ENCODE peak calls at places on chromosomes 16 and 17, in ten cellular contexts. K is MM.1S; G is SK-N-SH; P is colonic mucosa; R is psoas muscle; T is body of pancreas; C is heart right ventricle; B is vagina; I is CD8-positive, alpha-beta T cell; Y is adrenal gland. Q is an unnamed sample.
A peak's percentile ranks its signal among the peaks of the same experiment; 100 is the strongest.

GRCh38 chr16:80285089-80285488 is 255.7 kb upstream of the DYNLRB2 start:
- DNase-seq in K (no peak), G (no peak), P (no peak), R (no peak), T (no peak), C (no peak), B (no peak), I (no peak), Y (no peak), Q (peak; percentile 90)

GRCh38 chr17:75783069-75783783 is 1.4 kb upstream of the UNK start:
- DNase-seq in K (peak; percentile 89), G (peak; percentile 30), P (no peak), R (no peak), T (no peak), C (no peak), B (no peak), I (no peak), Y (no peak), Q (peak; percentile 86)

GRCh38 chr16:76856112-76856511 is 334.9 kb upstream of the MON1B start:
- DNase-seq in K (no peak), G (no peak), P (no peak), R (no peak), T (no peak), C (no peak), B (no peak), I (no peak), Y (no peak), Q (no peak)

GRCh38 chr16:3431779-3432219 is 11.5 kb downstream of the ZNF597 start:
- DNase-seq in K (peak; percentile 80), G (peak; percentile 51), P (peak; percentile 55), R (peak; percentile 68), T (peak; percentile 61), C (peak; percentile 61), B (no peak), I (peak; percentile 42), Y (peak; percentile 72), Q (no peak)

GRCh38 chr16:66924527-66925321 is 611 bp downstream of the RRAD start:
- DNase-seq in K (peak; percentile 27), G (peak; percentile 94), P (peak; percentile 55), R (peak; percentile 54), T (no peak), C (peak; percentile 62), B (no peak), I (no peak), Y (no peak), Q (no peak)

GRCh38 chr17:29062215-29062614 is 19.3 kb downstream of the PIPOX start:
- DNase-seq in K (no peak), G (no peak), P (no peak), R (no peak), T (no peak), C (no peak), B (no peak), I (no peak), Y (no peak), Q (no peak)

GRCh38 chr17:10754861-10755591 is 25.2 kb upstream of the TMEM220 start:
- DNase-seq in K (no peak), G (no peak), P (no peak), R (no peak), T (no peak), C (no peak), B (no peak), I (no peak), Y (no peak), Q (no peak)

GRCh38 chr16:57648125-57648524 is 19.7 kb downstream of the ADGRG1 start:
- DNase-seq in K (peak; percentile 34), G (no peak), P (no peak), R (no peak), T (no peak), C (no peak), B (no peak), I (no peak), Y (no peak), Q (no peak)

GRCh38 chr17:58310511-58311428 is 17.8 kb downstream of the TSPOAP1 start:
- DNase-seq in K (no peak), G (peak; percentile 30), P (no peak), R (no peak), T (no peak), C (no peak), B (peak; percentile 88), I (no peak), Y (no peak), Q (no peak)

GRCh38 chr16:19879241-19879792 is 5.3 kb downstream of the GPRC5B start:
- DNase-seq in K (no peak), G (peak; percentile 42), P (no peak), R (no peak), T (no peak), C (no peak), B (no peak), I (no peak), Y (peak; percentile 61), Q (peak; percentile 90)

GRCh38 chr17:37694734-37695133 is 50.1 kb downstream of the HNF1B start:
- DNase-seq in K (no peak), G (no peak), P (no peak), R (no peak), T (no peak), C (no peak), B (no peak), I (no peak), Y (no peak), Q (no peak)

GRCh38 chr16:70493863-70494770 is 29.2 kb downstream of the COG4 start:
- DNase-seq in K (peak; percentile 36), G (no peak), P (no peak), R (no peak), T (no peak), C (no peak), B (no peak), I (no peak), Y (no peak), Q (no peak)

GRCh38 chr16:67087803-67088202 is 21.9 kb upstream of the PHAF1 start:
- DNase-seq in K (no peak), G (peak; percentile 46), P (no peak), R (no peak), T (no peak), C (no peak), B (no peak), I (no peak), Y (no peak), Q (no peak)

GRCh38 chr16:75027520-75028300 is 28.9 kb downstream of the ZNRF1 start:
- DNase-seq in K (no peak), G (no peak), P (no peak), R (no peak), T (no peak), C (no peak), B (no peak), I (no peak), Y (no peak), Q (no peak)

DNA sequence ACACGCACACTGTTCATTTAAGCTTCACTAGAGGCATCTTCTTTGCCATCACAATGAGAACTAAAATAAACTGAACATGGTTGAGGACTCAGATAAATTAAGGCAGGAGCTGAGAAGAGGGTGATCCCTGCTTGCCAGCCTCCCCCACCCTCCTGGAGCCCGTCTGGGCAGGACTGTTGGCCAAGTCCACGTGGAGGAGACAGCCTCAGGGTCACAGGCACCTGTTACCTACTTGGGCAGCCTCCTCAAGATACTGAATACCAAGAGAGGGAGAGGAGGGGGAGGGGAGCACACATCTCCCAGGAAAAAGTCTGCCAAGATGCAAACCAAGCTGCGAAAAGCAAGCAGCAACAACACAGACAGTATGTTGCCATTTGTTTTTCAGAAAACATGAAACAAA is 67.4 kb downstream of the SLC39A11 start:
- DNase-seq in K (no peak), G (no peak), P (no peak), R (no peak), T (peak; percentile 44), C (no peak), B (no peak), I (no peak), Y (no peak), Q (no peak)
- H3K27ac ChIP-seq in K (no peak overlapping the region), G (no peak overlapping the region), P (no peak overlapping the region), R (no peak overlapping the region), T (no peak overlapping the region), C (no peak overlapping the region), B (no peak overlapping the region), I (no peak overlapping the region), Y (no peak overlapping the region), Q (no peak overlapping the region)

GRCh38 chr16:82671743-82672142 is 45.0 kb downstream of the CDH13 start:
- DNase-seq in K (no peak), G (no peak), P (no peak), R (no peak), T (no peak), C (no peak), B (no peak), I (peak; percentile 18), Y (no peak), Q (no peak)
- TF ChIP-seq CTCF in K (no peak), G (peak; percentile 59), P (peak; percentile 16), R (no peak), T (no peak), C (no peak), B (no peak), I (peak; percentile 29), Y (no peak), Q (peak; percentile 51)

GRCh38 chr16:68113765-68114240 is 28.6 kb downstream of the NFATC3 start:
- DNase-seq in K (no peak), G (no peak), P (no peak), R (no peak), T (no peak), C (no peak), B (no peak), I (no peak), Y (no peak), Q (no peak)

GRCh38 chr16:68116256-68116853 is 31.2 kb downstream of the NFATC3 start:
- DNase-seq in K (peak; percentile 10), G (no peak), P (no peak), R (no peak), T (no peak), C (no peak), B (no peak), I (no peak), Y (no peak), Q (peak; percentile 26)

GRCh38 chr16:68115851-68116250 is 30.7 kb downstream of the NFATC3 start:
- DNase-seq in K (no peak), G (no peak), P (no peak), R (no peak), T (no peak), C (no peak), B (no peak), I (no peak), Y (no peak), Q (no peak)

GRCh38 chr16:68113059-68113757 is 28.0 kb downstream of the NFATC3 start:
- DNase-seq in K (no peak), G (no peak), P (no peak), R (no peak), T (no peak), C (no peak), B (no peak), I (no peak), Y (no peak), Q (no peak)

GRCh38 chr16:68117884-68118283 is 32.7 kb downstream of the NFATC3 start:
- DNase-seq in K (no peak), G (no peak), P (no peak), R (no peak), T (no peak), C (no peak), B (no peak), I (no peak), Y (no peak), Q (no peak)
- H3K4me1 ChIP-seq in K (peaks cover 2% of the 10 kb centered on the region), G (no peaks in the 10 kb centered on the region), P (no peaks in the 10 kb centered on the region), R (peaks cover 40% of the 10 kb centered on the region), T (no peaks in the 10 kb centered on the region), C (peaks cover 7% of the 10 kb centered on the region), B (peaks cover 17% of the 10 kb centered on the region), I (peaks cover 95% of the 10 kb centered on the region), Y (no peaks in the 10 kb centered on the region), Q (no peaks in the 10 kb centered on the region)

DNA sequence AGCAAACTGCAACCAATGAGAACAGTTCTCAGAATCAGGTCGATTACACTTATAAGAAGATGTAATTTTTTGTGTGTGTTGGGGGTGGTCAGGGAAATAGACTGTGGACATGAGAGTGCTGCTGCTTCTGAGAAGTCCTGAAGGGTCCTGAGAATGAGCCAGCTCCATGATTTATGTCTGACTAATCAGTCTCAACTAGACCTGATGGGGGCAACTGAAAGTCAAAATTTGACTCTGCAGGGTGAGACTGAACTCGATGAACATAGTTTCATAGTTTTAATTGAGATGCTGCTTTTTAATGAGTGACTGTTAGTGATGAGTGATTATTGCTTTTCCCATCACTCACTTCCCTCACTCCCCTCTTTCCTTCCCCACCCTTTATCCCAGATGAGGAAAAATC is 37.3 kb downstream of the SMARCE1 start:
- DNase-seq in K (no peak), G (no peak), P (no peak), R (no peak), T (no peak), C (no peak), B (no peak), I (no peak), Y (no peak), Q (no peak)
- H3K27ac ChIP-seq in K (no peak overlapping the region), G (no peak overlapping the region), P (no peak overlapping the region), R (no peak overlapping the region), T (no peak overlapping the region), C (no peak overlapping the region), B (no peak overlapping the region), I (peak overlapping the region; percentile 18), Y (no peak overlapping the region), Q (no peak overlapping the region)

Q was measured in foreskin keratinocyte.